ENCODE peak calls at places on chromosomes 7 and 10, in six cellular contexts. X, I, B, A, Q and R are unnamed samples. For H3K4me1, the result is how much of the 10 kb centered on the place peaks cover.

GRCh38 chr7:23696916-23697441 is 13.0 kb upstream of the STK31 start:
- DNase-seq in Q (peak), X (peak), A (peak), I (peak), B (peak), R (peak)

GRCh38 chr7:77989981-77990566 is 191.5 kb downstream of the PHTF2 start:
- DNase-seq in I (no peak), B (no peak), Q (no peak), A (peak), X (no peak), R (peak)

GRCh38 chr10:14032406-14032998 is 298.2 kb downstream of the FRMD4A start:
- DNase-seq in B (no peak), A (peak), Q (peak), X (no peak), I (peak), R (no peak)

GRCh38 chr10:43228783-43229207 is 38.1 kb downstream of the RASGEF1A start:
- DNase-seq in A (no peak), X (peak), I (peak), Q (no peak), B (no peak), R (peak)

GRCh38 chr10:124093076-124093773 is at the start of gene CHST15:
- DNase-seq in I (no peak), B (no peak), A (no peak), X (peak), Q (peak), R (peak)

GRCh38 chr7:158111906-158112570 is 475.6 kb downstream of the PTPRN2 start:
- DNase-seq in X (no peak), B (no peak), I (no peak), Q (no peak), A (no peak), R (no peak)

GRCh38 chr7:32559480-32559879 is 64.2 kb downstream of the AVL9 start:
- DNase-seq in I (no peak), Q (no peak), A (no peak), B (no peak), X (no peak), R (no peak)

GRCh38 chr7:50405246-50405645 is 44.9 kb downstream of the FIGNL1 start:
- DNase-seq in Q (no peak), A (no peak), B (no peak), I (no peak), X (no peak), R (no peak)

GRCh38 chr10:113620486-113620885 is 43.4 kb downstream of the NRAP start:
- DNase-seq in X (no peak), A (no peak), B (no peak), Q (no peak), I (no peak), R (no peak)

GRCh38 chr7:30430300-30430699 is 48.3 kb downstream of the NOD1 start:
- DNase-seq in A (no peak), I (no peak), B (no peak), X (no peak), Q (no peak), R (peak)

GRCh38 chr10:17784701-17785100 is 24.4 kb upstream of the MRC1 start:
- DNase-seq in Q (peak), X (no peak), B (no peak), A (no peak), I (no peak), R (no peak)

GRCh38 chr7:95581446-95581845 is 14.9 kb downstream of the PDK4 start:
- DNase-seq in X (no peak), A (no peak), I (no peak), Q (no peak), B (no peak), R (no peak)

GRCh38 chr10:44051584-44052385 is 333.1 kb downstream of the CXCL12 start:
- DNase-seq in A (no peak), Q (peak), X (no peak), I (no peak), B (no peak), R (no peak)

GRCh38 chr7:107262857-107263256 is 94.1 kb downstream of the HBP1 start:
- DNase-seq in Q (no peak), I (no peak), A (no peak), X (no peak), B (no peak), R (no peak)

GRCh38 chr7:44195901-44196300 is 4.9 kb upstream of the YKT6 start:
- DNase-seq in X (no peak), A (no peak), I (no peak), B (no peak), Q (peak), R (no peak)

GRCh38 chr7:36735172-36735571 is 10.9 kb upstream of the AOAH start:
- DNase-seq in A (no peak), X (no peak), B (no peak), Q (no peak), I (no peak), R (no peak)

GRCh38 chr10:12707461-12708185 is 293.9 kb downstream of the CCDC3 start:
- DNase-seq in Q (peak), A (no peak), I (no peak), X (peak), B (no peak), R (peak)

GRCh38 chr10:3763035-3763456 is 22.0 kb downstream of the KLF6 start:
- DNase-seq in I (no peak), X (no peak), B (no peak), Q (peak), A (peak), R (peak)

GRCh38 chr7:83550100-83550499 is 98.8 kb downstream of the SEMA3E start:
- DNase-seq in A (no peak), B (no peak), X (no peak), Q (peak), I (no peak), R (no peak)

GRCh38 chr10:131494451-131494850 is 182.9 kb upstream of the TCERG1L start:
- DNase-seq in Q (no peak), B (no peak), A (no peak), I (no peak), X (no peak), R (no peak)

GRCh38 chr7:150373049-150373801 is 4.6 kb downstream of the REPIN1 start:
- DNase-seq in X (no peak), I (no peak), Q (no peak), A (peak), B (no peak), R (peak)
- H3K4me1 ChIP-seq in X (under half), I (under half), Q (under half), A (under half), B (under half), R (half or more)

GRCh38 chr7:152633072-152633471 is 42.9 kb downstream of the XRCC2 start:
- DNase-seq in Q (no peak), I (no peak), B (no peak), A (no peak), X (no peak), R (no peak)
- H3K4me1 ChIP-seq in Q (under half), I (under half), B (under half), A (under half), X (under half), R (under half)

GRCh38 chr10:71971769-71972555 is 7.8 kb downstream of the CHST3 start:
- DNase-seq in B (no peak), A (no peak), I (no peak), Q (no peak), X (no peak), R (no peak)

GRCh38 chr10:71974489-71975011 is 10.4 kb downstream of the CHST3 start:
- DNase-seq in A (no peak), Q (peak), X (peak), I (no peak), B (no peak), R (no peak)

GRCh38 chr10:71973777-71974488 is 9.7 kb downstream of the CHST3 start:
- DNase-seq in B (no peak), Q (no peak), X (no peak), A (no peak), I (no peak), R (no peak)

GRCh38 chr10:71971311-71971731 is 7.1 kb downstream of the CHST3 start:
- DNase-seq in X (no peak), B (no peak), I (no peak), A (no peak), Q (no peak), R (no peak)

DNA sequence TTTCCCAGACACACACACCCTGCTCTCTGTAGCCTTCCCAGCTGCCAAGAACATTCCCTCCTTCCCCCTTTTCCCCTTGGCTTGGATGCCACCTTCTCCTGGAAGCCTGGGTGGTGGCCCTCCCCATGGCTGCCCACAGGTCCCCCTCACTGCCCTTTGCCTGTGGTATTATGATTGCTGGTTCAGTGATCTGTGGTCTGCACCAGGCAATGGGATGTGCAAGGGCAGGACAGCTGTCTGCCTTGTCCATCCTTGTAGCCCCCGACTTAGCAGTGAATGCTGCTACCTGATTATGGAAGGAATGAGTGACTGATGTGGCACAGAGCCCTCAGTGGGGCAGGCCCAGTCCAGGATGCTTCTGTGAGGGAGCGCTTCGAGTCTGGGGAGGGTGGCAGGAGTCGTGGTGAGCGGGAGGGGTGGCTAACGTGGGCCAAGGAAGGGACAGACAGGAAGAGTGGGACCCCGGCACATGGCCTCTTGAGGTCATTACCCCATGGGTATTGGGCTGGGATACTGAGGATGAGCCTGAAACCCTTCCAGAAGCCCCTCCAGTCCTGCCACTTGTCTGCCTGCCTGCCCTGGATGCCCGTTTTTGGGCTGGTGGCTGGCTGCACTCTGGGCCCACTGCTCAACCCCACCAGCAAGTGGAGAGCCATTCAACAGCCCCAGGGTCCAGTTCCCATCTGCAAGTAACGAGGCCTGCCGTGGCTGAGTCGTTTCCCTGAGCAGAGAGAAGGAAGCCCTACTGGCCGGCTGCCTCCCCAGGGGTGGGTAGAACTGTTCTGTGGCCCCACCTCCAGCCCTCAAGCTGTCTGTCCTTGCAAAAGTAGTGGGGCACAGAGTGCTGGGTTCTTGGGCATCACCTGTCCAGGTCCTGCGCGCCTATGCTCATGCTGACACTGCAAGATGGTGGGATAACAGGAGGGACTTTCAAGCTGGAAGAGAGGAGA is 8.8 kb downstream of the CHST3 start:
- DNase-seq in Q (peak), X (no peak), A (no peak), I (no peak), B (no peak), R (no peak)
- H3K4me1 ChIP-seq in Q (half or more), X (half or more), A (under half), I (under half), B (under half), R (under half)

GRCh38 chr7:80659120-80660055 is 20.9 kb downstream of the CD36 start:
- DNase-seq in X (no peak), B (no peak), A (peak), Q (peak), I (no peak), R (no peak)
- H3K4me1 ChIP-seq in X (under half), B (under half), A (under half), Q (under half), I (under half), R (under half)

DNA sequence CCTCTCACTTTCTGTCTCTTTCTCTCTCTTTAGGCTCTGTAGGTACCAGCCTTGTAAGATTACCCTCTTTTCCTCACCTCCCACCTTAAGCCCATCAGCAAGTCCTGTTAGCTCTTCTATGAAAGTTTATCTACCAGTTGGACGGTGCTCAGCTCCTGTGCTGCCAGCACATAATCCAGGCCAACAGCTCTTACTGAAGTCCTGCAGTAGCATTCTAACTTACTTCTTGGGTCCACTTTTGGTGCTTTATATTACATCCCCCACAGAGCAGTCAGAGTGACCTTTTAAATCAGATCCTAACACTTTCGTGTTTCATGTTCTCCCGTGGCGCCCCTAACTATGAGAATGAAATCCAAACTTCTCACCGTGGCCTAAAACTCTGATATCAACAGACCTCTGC is 38.9 kb upstream of the ITGA8 start:
- DNase-seq in A (no peak), I (no peak), Q (no peak), B (no peak), X (no peak), R (no peak)
- H3K4me1 ChIP-seq in A (under half), I (under half), Q (under half), B (under half), X (under half), R (under half)

GRCh38 chr10:45377858-45378257 is 3.8 kb downstream of the ALOX5 start:
- DNase-seq in X (no peak), A (no peak), Q (no peak), I (no peak), B (no peak), R (no peak)

GRCh38 chr10:45380903-45381610 is 7.0 kb downstream of the ALOX5 start:
- DNase-seq in I (no peak), B (no peak), Q (no peak), X (no peak), A (no peak), R (no peak)

GRCh38 chr10:45379303-45379726 is 5.3 kb downstream of the ALOX5 start:
- DNase-seq in Q (no peak), X (no peak), B (no peak), I (no peak), A (no peak), R (no peak)

GRCh38 chr10:45378866-45379265 is 4.8 kb downstream of the ALOX5 start:
- DNase-seq in X (no peak), Q (no peak), A (no peak), B (no peak), I (no peak), R (no peak)

DNA sequence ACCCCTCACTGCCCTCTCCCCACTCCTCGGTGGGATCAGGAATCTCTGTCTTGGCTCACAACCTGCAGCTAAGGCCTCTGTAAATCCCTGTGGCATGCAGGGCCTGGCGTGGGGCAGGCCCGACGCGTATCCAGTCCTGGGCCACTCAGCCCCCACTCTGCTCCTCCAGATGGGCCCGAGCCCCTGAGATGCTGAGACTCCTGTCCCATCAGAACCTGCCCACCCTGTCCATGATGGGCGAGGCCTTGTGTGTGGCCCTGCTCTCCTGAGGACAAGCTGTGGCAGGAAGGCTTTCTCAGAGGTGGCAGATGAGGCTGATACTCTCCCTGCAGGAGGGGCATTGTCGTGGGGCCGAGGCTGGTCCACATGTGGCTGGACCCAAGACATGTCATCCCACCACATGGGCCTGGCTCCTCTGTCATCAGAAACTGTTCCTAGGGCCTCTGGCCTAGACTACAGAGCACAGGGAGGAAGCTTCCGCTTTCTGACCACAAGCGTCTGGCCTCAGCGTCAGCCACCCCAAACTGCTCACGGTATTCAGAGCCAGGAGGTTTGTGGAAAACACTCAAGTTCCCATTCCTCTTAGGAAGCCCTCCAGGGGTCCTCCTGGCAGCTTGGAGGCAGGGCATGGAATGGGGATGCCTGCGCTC is 6.0 kb downstream of the ALOX5 start:
- DNase-seq in A (no peak), I (no peak), Q (no peak), X (peak), B (no peak), R (peak)
- H3K4me1 ChIP-seq in A (under half), I (under half), Q (under half), X (under half), B (under half), R (under half)

GRCh38 chr10:22335204-22335956 is 9.9 kb upstream of the SPAG6 start:
- DNase-seq in B (peak), I (peak), Q (peak), A (no peak), X (peak), R (peak)

GRCh38 chr10:22333167-22333566 is 12.1 kb upstream of the SPAG6 start:
- DNase-seq in B (no peak), Q (no peak), X (no peak), I (peak), A (no peak), R (no peak)

GRCh38 chr10:22334414-22335203 is 10.7 kb upstream of the SPAG6 start:
- DNase-seq in Q (no peak), X (no peak), B (no peak), I (no peak), A (no peak), R (no peak)

GRCh38 chr10:22332116-22332692 is 11.3 kb downstream of the BMI1 start:
- DNase-seq in I (no peak), A (no peak), B (no peak), X (no peak), Q (no peak), R (no peak)

DNA sequence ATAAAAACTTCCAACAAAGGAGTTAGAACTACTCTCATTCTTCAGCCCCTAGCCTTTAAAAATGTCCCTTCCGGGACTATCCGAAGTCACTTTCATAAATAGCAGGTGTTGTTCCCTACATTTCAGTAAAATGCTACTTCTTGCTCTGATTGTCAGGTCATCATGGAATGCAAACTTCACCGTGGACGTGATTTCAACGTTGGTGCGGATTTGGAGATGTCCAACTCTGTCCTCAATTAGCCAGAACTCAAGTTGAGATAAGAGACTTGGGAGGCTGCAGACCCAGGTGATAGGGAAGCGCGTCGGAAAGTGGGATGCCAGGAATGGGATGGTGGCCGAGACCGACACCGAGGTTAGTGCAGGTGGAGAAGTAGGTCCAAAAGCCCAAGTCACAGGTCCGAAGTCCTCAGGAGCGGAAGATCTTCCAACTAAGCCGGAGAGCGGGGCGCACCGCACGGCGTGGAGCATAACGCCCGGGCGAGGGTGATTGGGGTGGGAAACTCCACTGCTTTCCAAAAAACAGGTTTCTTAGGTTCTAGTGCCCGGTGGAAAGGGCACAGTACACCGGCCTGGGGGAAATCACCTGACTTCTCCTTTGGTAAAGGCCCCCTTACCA is 11.5 kb upstream of the SPAG6 start:
- DNase-seq in B (no peak), Q (no peak), X (no peak), A (no peak), I (no peak), R (no peak)
- H3K4me1 ChIP-seq in B (half or more), Q (under half), X (under half), A (under half), I (under half), R (under half)

DNA sequence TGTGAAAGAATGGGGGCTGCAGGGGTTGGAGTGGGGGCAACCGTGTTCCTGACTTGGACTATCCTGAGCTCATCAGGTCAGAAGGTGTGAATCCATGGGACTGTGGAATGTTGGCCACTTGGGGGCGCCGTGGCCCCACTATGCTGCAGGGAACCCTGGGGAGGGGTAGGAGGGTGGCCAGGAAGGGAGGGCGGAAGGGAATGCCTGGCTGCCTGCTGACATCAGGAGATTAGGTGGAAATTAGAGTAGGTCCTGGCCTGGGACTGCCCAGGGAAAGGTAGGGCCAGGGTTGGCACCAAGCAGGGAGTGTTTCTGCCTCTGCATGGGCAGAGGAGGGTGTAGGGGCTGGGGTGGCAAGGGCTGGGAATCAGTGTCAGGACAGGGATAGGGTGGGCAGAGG is 65.8 kb upstream of the PRSS58 start:
- DNase-seq in X (no peak), A (peak), I (no peak), Q (peak), B (no peak), R (peak)
- H3K4me1 ChIP-seq in X (under half), A (under half), I (under half), Q (under half), B (under half), R (under half)

GRCh38 chr10:79264942-79265341 is 82.3 kb upstream of the PPIF start:
- DNase-seq in I (no peak), B (no peak), X (no peak), Q (peak), A (no peak), R (no peak)
- H3K4me1 ChIP-seq in I (under half), B (under half), X (half or more), Q (under half), A (under half), R (under half)

DNA sequence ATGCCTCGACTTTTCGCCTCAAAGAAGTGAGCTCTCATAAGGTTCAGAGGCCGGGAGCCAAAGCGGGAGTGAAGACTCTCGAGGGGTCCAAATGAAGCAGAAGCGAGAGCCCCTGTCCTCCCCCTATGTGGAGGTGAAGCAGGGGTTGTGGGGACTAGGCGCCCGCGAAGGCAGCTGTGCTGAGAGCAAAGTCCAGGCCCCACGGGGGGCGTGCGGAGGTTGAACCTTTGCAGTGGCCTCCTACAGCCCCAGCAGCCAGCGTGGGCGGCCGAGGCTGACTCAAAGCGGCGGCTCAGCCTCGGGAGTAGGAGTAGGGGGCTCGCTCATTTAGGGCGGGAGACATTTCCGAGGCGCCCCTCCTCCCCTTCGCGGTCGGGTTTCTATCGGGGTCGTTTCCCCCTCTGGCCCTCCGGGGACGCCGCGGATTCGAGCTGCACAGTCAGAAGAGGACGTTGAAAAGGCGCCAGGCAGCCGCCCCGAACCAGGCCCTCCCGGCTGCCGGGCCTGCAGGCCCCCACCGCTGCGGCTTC is 548 bp upstream of the ADD3 start:
- DNase-seq in A (peak), B (no peak), I (no peak), X (no peak), Q (peak), R (no peak)
- H3K4me1 ChIP-seq in A (under half), B (under half), I (under half), X (under half), Q (under half), R (half or more)